ENCODE peak calls at places on chromosomes 6 and 20, in seven cellular contexts. V, T, R, Q, I, C and W are unnamed samples.

GRCh38 chr6:10330515-10330914 is 84.4 kb downstream of the TFAP2A start:
- DNase-seq in V (no peak), T (no peak), R (no peak), Q (no peak), I (no peak), C (no peak), W (no peak)

GRCh38 chr6:61810047-61810446 is 476.0 kb downstream of the KHDRBS2 start:
- DNase-seq in V (no peak), T (no peak), R (no peak), Q (peak; percentile 5), I (no peak), C (no peak), W (no peak)

GRCh38 chr6:77650098-77650663 is 2.7 kb upstream of the MEI4 start:
- DNase-seq in V (peak; percentile 95), T (peak; percentile 31), R (peak; percentile 92), Q (peak; percentile 97), I (peak; percentile 69), C (no peak), W (peak; percentile 26)

GRCh38 chr20:34070079-34070439 is 42.0 kb downstream of the EIF2S2 start:
- DNase-seq in V (no peak), T (no peak), R (no peak), Q (no peak), I (no peak), C (no peak), W (no peak)

GRCh38 chr6:92848901-92849300 is 570.5 kb downstream of the EPHA7 start:
- DNase-seq in V (no peak), T (no peak), R (no peak), Q (no peak), I (no peak), C (no peak), W (no peak)

GRCh38 chr6:52213127-52213526 is 27.0 kb downstream of the IL17A start:
- DNase-seq in V (no peak), T (no peak), R (no peak), Q (peak; percentile 11), I (no peak), C (no peak), W (no peak)

GRCh38 chr6:99458319-99458718 is 33.2 kb upstream of the PNISR start:
- DNase-seq in V (no peak), T (peak; percentile 31), R (peak; percentile 27), Q (peak; percentile 58), I (no peak), C (peak; percentile 44), W (peak; percentile 61)

GRCh38 chr6:36676142-36677058 is 2.1 kb upstream of the CDKN1A start:
- DNase-seq in V (no peak), T (peak; percentile 69), R (peak; percentile 77), Q (peak; percentile 45), I (peak; percentile 21), C (peak; percentile 66), W (no peak)

GRCh38 chr6:169213814-169214520 is 39.7 kb downstream of the THBS2 start:
- DNase-seq in V (no peak), T (no peak), R (no peak), Q (no peak), I (no peak), C (no peak), W (no peak)

GRCh38 chr20:676315-676937 is 824 bp upstream of the SCRT2 start:
- DNase-seq in V (peak; percentile 64), T (no peak), R (no peak), Q (no peak), I (no peak), C (no peak), W (no peak)

GRCh38 chr20:673606-674005 is 2.0 kb downstream of the SCRT2 start:
- DNase-seq in V (no peak), T (no peak), R (no peak), Q (no peak), I (no peak), C (no peak), W (no peak)

GRCh38 chr20:672975-673604 is 2.5 kb downstream of the SCRT2 start:
- DNase-seq in V (peak; percentile 60), T (no peak), R (no peak), Q (peak; percentile 60), I (no peak), C (no peak), W (no peak)

GRCh38 chr20:675453-676314 is at the start of gene SCRT2:
- DNase-seq in V (peak; percentile 91), T (peak; percentile 72), R (peak; percentile 81), Q (peak; percentile 84), I (peak; percentile 90), C (peak; percentile 65), W (peak; percentile 76)

DNA sequence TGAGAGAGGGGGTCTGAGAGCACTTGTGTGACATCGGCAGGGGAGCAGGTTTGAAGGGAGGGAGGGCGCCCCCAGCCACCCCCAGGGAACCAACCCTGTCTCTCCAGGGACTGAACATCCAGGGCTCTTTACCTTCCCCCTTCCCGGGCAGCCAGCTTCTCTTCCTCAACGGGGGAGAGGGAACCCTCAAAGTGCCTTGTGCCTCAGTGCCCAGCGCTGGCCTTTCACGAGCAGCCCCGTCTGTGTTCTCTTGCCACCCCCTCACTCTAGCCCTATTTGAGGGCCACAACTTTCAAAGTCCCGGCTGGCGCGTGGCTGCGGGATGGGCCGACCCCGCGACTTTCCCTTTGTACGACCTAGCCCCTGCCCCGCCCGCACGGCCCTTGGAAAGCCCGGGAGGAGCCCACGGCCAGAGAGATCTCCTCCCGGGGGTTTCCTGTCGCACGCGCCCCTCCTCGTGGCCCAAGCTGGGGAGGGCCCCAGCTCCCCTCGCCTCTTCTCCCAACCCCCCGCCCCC is 608 bp downstream of the SCRT2 start:
- DNase-seq in V (peak; percentile 61), T (no peak), R (no peak), Q (no peak), I (no peak), C (no peak), W (no peak)
- H3K4me2 ChIP-seq in V (peak overlapping the region; percentile 96), T (no peak overlapping the region), R (peak overlapping the region; percentile 98), Q (no peak overlapping the region), I (peak overlapping the region; percentile 67), C (no peak overlapping the region), W (peak overlapping the region; percentile 56)

DNA sequence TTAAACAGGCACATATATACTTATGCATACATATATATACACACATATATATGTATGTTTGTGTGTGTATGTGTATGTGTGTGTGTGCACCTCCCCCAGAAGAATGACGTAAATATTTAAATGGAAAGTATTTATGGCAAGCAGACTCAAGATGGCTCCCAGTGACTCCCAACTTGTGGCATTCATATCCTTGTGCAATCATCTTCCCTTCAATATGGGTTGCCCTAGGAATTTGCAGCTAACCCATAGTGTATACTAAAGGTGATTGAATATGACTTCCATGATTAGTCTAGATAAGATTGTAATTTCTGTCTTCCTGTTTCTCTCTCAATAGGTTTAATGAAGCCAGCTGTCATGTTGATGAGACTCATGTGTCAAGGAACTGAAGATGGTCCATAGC is 127.6 kb downstream of the TRDN start:
- DNase-seq in V (no peak), T (peak; percentile 67), R (no peak), Q (no peak), I (no peak), C (no peak), W (peak; percentile 38)
- H3K27ac ChIP-seq in V (no peak overlapping the region), T (no peak overlapping the region), R (no peak overlapping the region), Q (no peak overlapping the region), I (no peak overlapping the region), C (no peak overlapping the region), W (no peak overlapping the region)

DNA sequence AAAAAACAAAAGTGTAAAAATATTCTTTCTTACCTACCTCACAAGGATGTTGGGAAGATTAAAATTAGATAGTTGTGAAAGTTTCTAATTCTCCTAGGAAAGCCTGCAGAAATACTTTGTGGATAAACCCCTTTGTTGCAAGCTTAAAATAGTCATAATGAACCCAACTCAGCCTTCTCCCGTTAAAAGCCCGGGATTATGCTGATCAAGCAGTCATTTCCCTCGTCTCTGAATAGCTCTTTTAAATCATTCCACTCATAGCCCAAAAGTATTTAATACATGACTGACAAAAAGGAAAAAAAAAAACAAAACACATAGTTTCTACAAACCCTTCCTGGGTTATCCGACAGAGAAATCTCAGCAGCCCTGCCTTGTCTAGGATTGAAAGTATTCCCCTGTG is 10.9 kb upstream of the METTL24 start:
- DNase-seq in V (no peak), T (no peak), R (no peak), Q (no peak), I (no peak), C (no peak), W (no peak)
- H3K18ac ChIP-seq in V (no peak overlapping the region), T (no peak overlapping the region), R (no peak overlapping the region), Q (no peak overlapping the region), I (no peak overlapping the region), C (no peak overlapping the region), W (no peak overlapping the region)

GRCh38 chr20:24783631-24784492 is 165.2 kb upstream of the CST7 start:
- DNase-seq in V (peak; percentile 57), T (no peak), R (peak; percentile 59), Q (peak; percentile 60), I (no peak), C (no peak), W (no peak)

GRCh38 chr20:24784607-24785006 is 164.5 kb upstream of the CST7 start:
- DNase-seq in V (no peak), T (no peak), R (no peak), Q (no peak), I (no peak), C (no peak), W (no peak)

GRCh38 chr20:24781061-24781980 is 167.7 kb upstream of the CST7 start:
- DNase-seq in V (peak; percentile 55), T (peak; percentile 8), R (peak; percentile 54), Q (peak; percentile 29), I (no peak), C (peak; percentile 36), W (no peak)

GRCh38 chr20:24782221-24782620 is 166.8 kb upstream of the CST7 start:
- DNase-seq in V (no peak), T (no peak), R (no peak), Q (no peak), I (no peak), C (no peak), W (no peak)

GRCh38 chr20:24782801-24783630 is 166.1 kb upstream of the CST7 start:
- DNase-seq in V (no peak), T (no peak), R (peak; percentile 41), Q (peak; percentile 38), I (no peak), C (no peak), W (no peak)
- H3K4me2 ChIP-seq in V (no peak overlapping the region), T (no peak overlapping the region), R (no peak overlapping the region), Q (no peak overlapping the region), I (no peak overlapping the region), C (no peak overlapping the region), W (no peak overlapping the region)

DNA sequence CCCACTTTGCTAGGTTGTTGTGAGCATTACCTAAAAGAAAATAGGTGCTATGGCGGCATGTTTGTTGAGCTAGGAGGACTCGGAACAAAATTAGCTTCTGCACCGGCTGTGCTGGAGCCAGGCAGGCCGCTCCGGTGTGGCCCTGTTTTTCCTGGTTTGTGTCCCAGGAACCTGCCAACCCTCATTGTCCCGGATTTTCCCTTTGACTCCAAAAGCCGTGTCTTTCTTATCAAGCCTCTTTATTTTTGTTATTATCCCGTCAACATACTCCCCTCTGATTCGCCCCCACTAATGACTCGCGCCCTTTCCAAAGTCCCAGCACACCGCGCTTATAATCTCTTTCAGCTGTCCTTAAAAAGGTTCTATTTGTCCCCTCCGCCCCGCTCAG is 117.0 kb downstream of the MYLK4 start:
- DNase-seq in V (no peak), T (no peak), R (no peak), Q (peak; percentile 10), I (no peak), C (no peak), W (no peak)
- H3K27ac ChIP-seq in V (no peak overlapping the region), T (no peak overlapping the region), R (no peak overlapping the region), Q (no peak overlapping the region), I (no peak overlapping the region), C (peak overlapping the region; percentile 24), W (no peak overlapping the region)

GRCh38 chr20:35892871-35893270 is 61.4 kb downstream of the SCAND1 start:
- DNase-seq in V (no peak), T (no peak), R (no peak), Q (no peak), I (no peak), C (no peak), W (no peak)
- H3K18ac ChIP-seq in V (no peak overlapping the region), T (no peak overlapping the region), R (no peak overlapping the region), Q (no peak overlapping the region), I (no peak overlapping the region), C (no peak overlapping the region), W (no peak overlapping the region)